ENCODE peak calls at places on chromosome 19, in six cellular contexts. One of them, this sample, is unnamed.

GRCh38 chr19:40600086-40600917 is 867 bp upstream of the LTBP4 start:
- DNase-seq in left ventricle myocardium inferior: peak; percentile 60
- DNase-seq in ascending aorta: peak; percentile 79
- DNase-seq in A673: peak; percentile 65
- DNase-seq in CD8-positive, alpha-beta T cell: no peak
- DNase-seq in lower lobe of right lung: no peak
- DNase-seq in this sample: no peak

GRCh38 chr19:54108496-54108895 is 5.8 kb downstream of the NDUFA3 start:
- DNase-seq in left ventricle myocardium inferior: no peak
- DNase-seq in CD8-positive, alpha-beta T cell: no peak
- DNase-seq in lower lobe of right lung: peak; percentile 35
- DNase-seq in A673: no peak
- DNase-seq in ascending aorta: no peak
- DNase-seq in this sample: no peak

GRCh38 chr19:5076440-5077208 is 107.7 kb downstream of the KDM4B start:
- DNase-seq in left ventricle myocardium inferior: no peak
- DNase-seq in A673: no peak
- DNase-seq in lower lobe of right lung: no peak
- DNase-seq in CD8-positive, alpha-beta T cell: no peak
- DNase-seq in ascending aorta: no peak
- DNase-seq in this sample: no peak

GRCh38 chr19:1041835-1042685 is 2.2 kb downstream of the ABCA7 start:
- DNase-seq in left ventricle myocardium inferior: no peak
- DNase-seq in ascending aorta: no peak
- DNase-seq in lower lobe of right lung: no peak
- DNase-seq in A673: peak; percentile 85
- DNase-seq in CD8-positive, alpha-beta T cell: no peak
- DNase-seq in this sample: no peak

GRCh38 chr19:5504115-5504514 is 48.9 kb downstream of the ZNRF4 start:
- DNase-seq in lower lobe of right lung: no peak
- DNase-seq in left ventricle myocardium inferior: no peak
- DNase-seq in CD8-positive, alpha-beta T cell: no peak
- DNase-seq in ascending aorta: no peak
- DNase-seq in A673: no peak
- DNase-seq in this sample: no peak

GRCh38 chr19:31675187-31675913 is 326.1 kb upstream of the TSHZ3 start:
- DNase-seq in A673: no peak
- DNase-seq in ascending aorta: no peak
- DNase-seq in lower lobe of right lung: no peak
- DNase-seq in CD8-positive, alpha-beta T cell: no peak
- DNase-seq in left ventricle myocardium inferior: no peak
- DNase-seq in this sample: no peak

GRCh38 chr19:41218615-41219507 is at the start of gene AXL:
- DNase-seq in CD8-positive, alpha-beta T cell: no peak
- DNase-seq in A673: no peak
- DNase-seq in left ventricle myocardium inferior: peak; percentile 81
- DNase-seq in lower lobe of right lung: peak; percentile 76
- DNase-seq in ascending aorta: peak; percentile 92
- DNase-seq in this sample: peak; percentile 95

GRCh38 chr19:33347300-33347699 is 26.2 kb upstream of the CEBPG start:
- DNase-seq in left ventricle myocardium inferior: no peak
- DNase-seq in CD8-positive, alpha-beta T cell: no peak
- DNase-seq in A673: no peak
- DNase-seq in lower lobe of right lung: no peak
- DNase-seq in ascending aorta: no peak
- DNase-seq in this sample: no peak

GRCh38 chr19:15113245-15114152 is 6.3 kb downstream of the SYDE1 start:
- DNase-seq in ascending aorta: no peak
- DNase-seq in left ventricle myocardium inferior: no peak
- DNase-seq in lower lobe of right lung: no peak
- DNase-seq in CD8-positive, alpha-beta T cell: no peak
- DNase-seq in A673: peak; percentile 27
- DNase-seq in this sample: no peak

GRCh38 chr19:45468159-45468651 is 409 bp downstream of the FOSB start:
- DNase-seq in A673: peak; percentile 33
- DNase-seq in left ventricle myocardium inferior: no peak
- DNase-seq in CD8-positive, alpha-beta T cell: peak; percentile 67
- DNase-seq in ascending aorta: no peak
- DNase-seq in lower lobe of right lung: no peak
- DNase-seq in this sample: no peak

GRCh38 chr19:49915271-49915670 is 13.7 kb upstream of the ATF5 start:
- DNase-seq in lower lobe of right lung: no peak
- DNase-seq in A673: no peak
- DNase-seq in CD8-positive, alpha-beta T cell: no peak
- DNase-seq in ascending aorta: no peak
- DNase-seq in left ventricle myocardium inferior: no peak
- DNase-seq in this sample: no peak
- TF ChIP-seq CTCF in lower lobe of right lung: no peak
- TF ChIP-seq CTCF in A673: peak; percentile 22
- TF ChIP-seq CTCF in CD8-positive, alpha-beta T cell: no peak
- TF ChIP-seq CTCF in ascending aorta: no peak
- TF ChIP-seq CTCF in left ventricle myocardium inferior: no peak
- TF ChIP-seq CTCF in this sample: no peak

GRCh38 chr19:2678043-2678671 is 24.3 kb downstream of the GNG7 start:
- DNase-seq in left ventricle myocardium inferior: no peak
- DNase-seq in lower lobe of right lung: no peak
- DNase-seq in ascending aorta: no peak
- DNase-seq in CD8-positive, alpha-beta T cell: no peak
- DNase-seq in A673: no peak
- DNase-seq in this sample: no peak

GRCh38 chr19:2685204-2685704 is 17.2 kb downstream of the GNG7 start:
- DNase-seq in CD8-positive, alpha-beta T cell: no peak
- DNase-seq in lower lobe of right lung: no peak
- DNase-seq in left ventricle myocardium inferior: no peak
- DNase-seq in ascending aorta: no peak
- DNase-seq in A673: no peak
- DNase-seq in this sample: no peak

GRCh38 chr19:2679439-2679838 is 23.1 kb downstream of the GNG7 start:
- DNase-seq in left ventricle myocardium inferior: no peak
- DNase-seq in CD8-positive, alpha-beta T cell: no peak
- DNase-seq in ascending aorta: no peak
- DNase-seq in lower lobe of right lung: no peak
- DNase-seq in A673: no peak
- DNase-seq in this sample: no peak

GRCh38 chr19:2683430-2683995 is 19.0 kb downstream of the GNG7 start:
- DNase-seq in ascending aorta: no peak
- DNase-seq in A673: no peak
- DNase-seq in left ventricle myocardium inferior: no peak
- DNase-seq in CD8-positive, alpha-beta T cell: no peak
- DNase-seq in lower lobe of right lung: no peak
- DNase-seq in this sample: no peak

DNA sequence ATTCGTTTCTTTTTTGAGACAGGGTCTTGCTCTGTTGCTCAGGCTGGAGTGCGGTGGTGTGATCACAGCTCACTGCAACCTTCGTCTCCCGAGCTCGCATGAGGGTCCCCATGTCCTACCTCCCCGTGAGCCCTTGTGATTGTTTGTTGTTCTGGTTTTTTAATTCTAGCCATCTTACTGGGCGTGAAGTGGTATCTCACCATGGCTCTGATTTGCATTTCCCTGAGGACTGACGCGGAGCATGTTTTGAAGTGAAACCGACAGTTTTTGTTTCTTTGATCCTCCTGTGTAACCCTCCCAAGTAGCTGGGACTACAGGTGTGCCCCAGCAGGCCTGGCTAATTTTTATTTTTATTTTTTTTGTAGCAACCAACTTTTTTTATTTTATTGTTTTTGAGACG is 21.7 kb downstream of the GNG7 start:
- DNase-seq in left ventricle myocardium inferior: no peak
- DNase-seq in lower lobe of right lung: no peak
- DNase-seq in ascending aorta: no peak
- DNase-seq in A673: no peak
- DNase-seq in CD8-positive, alpha-beta T cell: no peak
- DNase-seq in this sample: no peak
- H3K27ac ChIP-seq in left ventricle myocardium inferior: no peak overlapping the region
- H3K27ac ChIP-seq in lower lobe of right lung: no peak overlapping the region
- H3K27ac ChIP-seq in ascending aorta: no peak overlapping the region
- H3K27ac ChIP-seq in A673: no peak overlapping the region
- H3K27ac ChIP-seq in CD8-positive, alpha-beta T cell: no peak overlapping the region
- H3K27ac ChIP-seq in this sample: no peak overlapping the region

GRCh38 chr19:18928018-18928805 is 8.7 kb downstream of the DDX49 start:
- DNase-seq in ascending aorta: no peak
- DNase-seq in CD8-positive, alpha-beta T cell: no peak
- DNase-seq in A673: no peak
- DNase-seq in left ventricle myocardium inferior: no peak
- DNase-seq in lower lobe of right lung: no peak
- DNase-seq in this sample: no peak

GRCh38 chr19:18920400-18920799 is 885 bp downstream of the DDX49 start:
- DNase-seq in ascending aorta: no peak
- DNase-seq in left ventricle myocardium inferior: no peak
- DNase-seq in A673: no peak
- DNase-seq in lower lobe of right lung: no peak
- DNase-seq in CD8-positive, alpha-beta T cell: no peak
- DNase-seq in this sample: no peak

GRCh38 chr19:18921593-18921992 is 2.1 kb downstream of the DDX49 start:
- DNase-seq in CD8-positive, alpha-beta T cell: no peak
- DNase-seq in lower lobe of right lung: no peak
- DNase-seq in A673: no peak
- DNase-seq in left ventricle myocardium inferior: no peak
- DNase-seq in ascending aorta: no peak
- DNase-seq in this sample: no peak

GRCh38 chr19:18922228-18922985 is 2.9 kb downstream of the DDX49 start:
- DNase-seq in lower lobe of right lung: no peak
- DNase-seq in A673: no peak
- DNase-seq in left ventricle myocardium inferior: no peak
- DNase-seq in ascending aorta: no peak
- DNase-seq in CD8-positive, alpha-beta T cell: no peak
- DNase-seq in this sample: no peak

DNA sequence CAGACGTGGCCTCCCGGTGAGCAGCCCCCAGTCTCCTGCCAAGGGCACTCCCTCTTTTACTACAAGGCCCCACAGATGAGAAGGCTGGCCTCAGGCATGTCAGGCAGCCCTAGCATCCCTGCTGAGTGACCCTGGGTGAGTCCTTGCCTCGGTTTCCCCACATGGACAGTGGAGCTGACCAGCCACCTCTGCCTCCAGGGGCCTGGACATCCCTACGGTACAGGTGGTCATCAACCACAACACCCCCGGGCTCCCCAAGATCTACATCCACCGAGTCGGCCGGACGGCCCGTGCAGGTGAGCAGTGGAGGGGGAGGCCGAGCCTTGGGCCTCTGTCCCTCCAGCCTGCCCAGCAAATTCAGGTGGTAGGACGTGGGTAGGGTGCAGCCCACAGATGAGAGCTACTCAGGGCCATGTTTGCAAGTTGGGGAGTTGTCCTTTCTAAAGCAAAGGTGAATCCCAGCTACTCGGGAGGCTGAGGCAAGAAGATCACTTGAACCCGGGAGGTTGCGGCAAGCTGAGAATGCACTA is 5.2 kb downstream of the DDX49 start:
- DNase-seq in CD8-positive, alpha-beta T cell: no peak
- DNase-seq in lower lobe of right lung: no peak
- DNase-seq in A673: no peak
- DNase-seq in left ventricle myocardium inferior: no peak
- DNase-seq in ascending aorta: no peak
- DNase-seq in this sample: no peak
- H3K36me3 ChIP-seq in CD8-positive, alpha-beta T cell: peaks cover 29% of the 10 kb centered on the region
- H3K36me3 ChIP-seq in lower lobe of right lung: peaks cover 84% of the 10 kb centered on the region
- H3K36me3 ChIP-seq in A673: peaks cover 44% of the 10 kb centered on the region
- H3K36me3 ChIP-seq in left ventricle myocardium inferior: peaks cover 75% of the 10 kb centered on the region
- H3K36me3 ChIP-seq in ascending aorta: peaks cover 63% of the 10 kb centered on the region
- H3K36me3 ChIP-seq in this sample: peaks cover 62% of the 10 kb centered on the region

GRCh38 chr19:10110972-10111317 is 548 bp upstream of the P2RY11 start:
- DNase-seq in ascending aorta: no peak
- DNase-seq in left ventricle myocardium inferior: no peak
- DNase-seq in lower lobe of right lung: no peak
- DNase-seq in CD8-positive, alpha-beta T cell: no peak
- DNase-seq in A673: no peak
- DNase-seq in this sample: no peak
- TF ChIP-seq CTCF in ascending aorta: no peak
- TF ChIP-seq CTCF in left ventricle myocardium inferior: no peak
- TF ChIP-seq CTCF in lower lobe of right lung: no peak
- TF ChIP-seq CTCF in CD8-positive, alpha-beta T cell: no peak
- TF ChIP-seq CTCF in A673: no peak
- TF ChIP-seq CTCF in this sample: no peak

This sample was measured in right atrium auricular region.